ENCODE peak calls at places on chromosome 14, in six cellular contexts. X, C, K, U, Q and B are unnamed samples.

GRCh38 chr14:34981743-34982420 is 910 bp upstream of the SRP54 start:
- DNase-seq in Q (peak), X (peak), K (no peak), U (no peak), C (no peak), B (peak)

GRCh38 chr14:70894868-70895267 is 12.4 kb upstream of the PCNX1 start:
- DNase-seq in U (no peak), X (no peak), Q (no peak), C (no peak), K (no peak), B (no peak)

GRCh38 chr14:82724296-82724695 is 1190.6 kb upstream of the SEL1L start:
- DNase-seq in X (no peak), U (no peak), K (no peak), Q (no peak), C (no peak), B (no peak)

GRCh38 chr14:54524410-54524809 is 14.7 kb downstream of the CGRRF1 start:
- DNase-seq in K (no peak), U (no peak), Q (no peak), X (no peak), C (no peak), B (no peak)

GRCh38 chr14:45519770-45520169 is 266.8 kb upstream of the MIS18BP1 start:
- DNase-seq in X (no peak), C (no peak), U (no peak), Q (no peak), K (no peak), B (no peak)

GRCh38 chr14:60777856-60778578 is 43.5 kb downstream of the MNAT1 start:
- DNase-seq in C (no peak), K (peak), Q (no peak), U (no peak), X (no peak), B (no peak)

GRCh38 chr14:95770777-95771176 is 56.9 kb upstream of the TCL1A start:
- DNase-seq in Q (no peak), C (no peak), U (no peak), X (no peak), K (no peak), B (no peak)

GRCh38 chr14:103332143-103332919 is 1.7 kb upstream of the EIF5 start:
- DNase-seq in X (no peak), C (no peak), Q (no peak), K (no peak), U (no peak), B (peak)

GRCh38 chr14:21724115-21724973 is 50.7 kb upstream of the OR4E1 start:
- DNase-seq in C (no peak), X (no peak), K (no peak), U (no peak), Q (no peak), B (no peak)

GRCh38 chr14:76644875-76645518 is 116.3 kb upstream of the VASH1 start:
- DNase-seq in Q (no peak), U (peak), K (peak), C (no peak), X (peak), B (peak)

GRCh38 chr14:72178517-72178916 is 246.3 kb downstream of the RGS6 start:
- DNase-seq in K (no peak), U (no peak), C (no peak), Q (no peak), X (no peak), B (no peak)

GRCh38 chr14:69493791-69494190 is 9.3 kb downstream of the PLEKHD1 start:
- DNase-seq in C (no peak), U (no peak), X (no peak), K (no peak), Q (no peak), B (no peak)

GRCh38 chr14:75406102-75406501 is 21.7 kb upstream of the JDP2 start:
- DNase-seq in Q (no peak), K (no peak), X (no peak), U (no peak), C (no peak), B (no peak)

GRCh38 chr14:103512701-103513611 is 9.7 kb downstream of the CKB start:
- DNase-seq in C (peak), U (no peak), X (peak), K (peak), Q (no peak), B (no peak)

GRCh38 chr14:55746533-55746932 is 166.5 kb downstream of the KTN1 start:
- DNase-seq in C (no peak), X (no peak), Q (no peak), K (peak), U (no peak), B (no peak)

GRCh38 chr14:70358631-70359030 is 852 bp downstream of the COX16 start:
- DNase-seq in C (no peak), U (peak), X (no peak), Q (no peak), K (no peak), B (peak)

GRCh38 chr14:36214476-36215216 is 38.1 kb upstream of the PTCSC3 start:
- DNase-seq in C (no peak), X (no peak), U (no peak), Q (no peak), K (no peak), B (no peak)

GRCh38 chr14:47541652-47542051 is 133.8 kb downstream of the MDGA2 start:
- DNase-seq in K (no peak), U (no peak), Q (no peak), X (no peak), C (no peak), B (no peak)

GRCh38 chr14:67510121-67510520 is 21.6 kb upstream of the TMEM229B start:
- DNase-seq in U (no peak), X (no peak), Q (no peak), K (no peak), C (no peak), B (no peak)

GRCh38 chr14:68625366-68626090 is 167.3 kb downstream of the ZFP36L1 start:
- DNase-seq in U (no peak), Q (no peak), X (no peak), K (no peak), C (no peak), B (no peak)

GRCh38 chr14:49849213-49849847 is 3.3 kb downstream of the NEMF start:
- DNase-seq in K (no peak), C (no peak), X (no peak), Q (no peak), U (no peak), B (peak)

GRCh38 chr14:77041837-77042557 is 13.5 kb upstream of the IRF2BPL start:
- DNase-seq in U (no peak), K (peak), X (peak), C (peak), Q (no peak), B (no peak)

GRCh38 chr14:57066887-57067513 is 201.7 kb downstream of the EXOC5 start:
- DNase-seq in X (peak), U (peak), C (no peak), Q (peak), K (peak), B (peak)

GRCh38 chr14:41096131-41096530 is 510.5 kb upstream of the LRFN5 start:
- DNase-seq in X (no peak), K (no peak), U (no peak), Q (no peak), C (no peak), B (no peak)

GRCh38 chr14:69614592-69614991 is 3.2 kb downstream of the SUSD6 start:
- DNase-seq in U (no peak), X (no peak), K (no peak), Q (no peak), C (no peak), B (peak)

GRCh38 chr14:97299661-97300060 is 502.5 kb downstream of the VRK1 start:
- DNase-seq in X (no peak), K (no peak), U (no peak), C (no peak), Q (no peak), B (peak)

GRCh38 chr14:96579358-96579757 is 77.2 kb downstream of the PAPOLA start:
- DNase-seq in Q (no peak), U (no peak), K (no peak), C (no peak), X (no peak), B (no peak)

GRCh38 chr14:81637639-81638038 is 104.0 kb upstream of the SEL1L start:
- DNase-seq in K (no peak), X (no peak), Q (no peak), U (no peak), C (no peak), B (no peak)

GRCh38 chr14:77612011-77612620 is 4.3 kb downstream of the SPTLC2 start:
- DNase-seq in K (peak), X (no peak), U (no peak), Q (no peak), C (no peak), B (no peak)

GRCh38 chr14:42732005-42732404 is 1125.3 kb downstream of the LRFN5 start:
- DNase-seq in Q (no peak), U (no peak), K (no peak), C (no peak), X (no peak), B (no peak)

GRCh38 chr14:100147181-100147631 is 12.2 kb downstream of the DEGS2 start:
- DNase-seq in X (no peak), K (no peak), U (no peak), C (no peak), Q (peak), B (peak)

GRCh38 chr14:78637903-78638302 is 467.7 kb downstream of the NRXN3 start:
- DNase-seq in X (no peak), K (no peak), C (no peak), Q (no peak), U (no peak), B (no peak)

GRCh38 chr14:80751285-80751684 is 190.3 kb downstream of the CEP128 start:
- DNase-seq in K (no peak), Q (no peak), C (no peak), U (no peak), X (no peak), B (no peak)

GRCh38 chr14:20429801-20430669 is 5.9 kb downstream of the KLHL33 start:
- DNase-seq in K (no peak), Q (no peak), U (no peak), C (peak), X (no peak), B (no peak)

GRCh38 chr14:103522649-103523582 is at the start of gene CKB:
- DNase-seq in K (no peak), X (peak), Q (no peak), C (peak), U (peak), B (no peak)

GRCh38 chr14:65131176-65131765 is 29.0 kb upstream of the MAX start:
- DNase-seq in C (no peak), X (no peak), K (peak), U (no peak), Q (no peak), B (no peak)

GRCh38 chr14:32254952-32255679 is 52.0 kb upstream of the RNU6-8 start:
- DNase-seq in K (peak), C (peak), U (peak), X (peak), Q (peak), B (peak)

GRCh38 chr14:106802413-106803364 is 1276.3 kb downstream of the TMEM121 start:
- DNase-seq in K (no peak), C (no peak), X (peak), U (peak), Q (peak), B (peak)

GRCh38 chr14:74217672-74218448 is 21.4 kb upstream of the VSX2 start:
- DNase-seq in C (peak), K (peak), Q (peak), U (peak), X (peak), B (peak)

GRCh38 chr14:28083456-28083855 is 683.1 kb upstream of the FOXG1 start:
- DNase-seq in X (no peak), K (peak), C (no peak), Q (no peak), U (no peak), B (no peak)